ENCODE peak calls at places on chromosomes 3 and 15, in five cellular contexts. B is kidney, T is keratinocyte, P is A673, F is PC-9. M is an unnamed sample.

GRCh38 chr3:189720746-189721426 is 89.7 kb downstream of the TP63 start:
- DNase-seq in B (no peak), T (no peak), P (no peak), F (no peak), M (no peak)

GRCh38 chr15:52076889-52077781 is 35.4 kb downstream of the BCL2L10 start:
- DNase-seq in B (no peak), T (peak), P (no peak), F (no peak), M (no peak)

GRCh38 chr3:171261487-171261886 is 198.7 kb downstream of the TNIK start:
- DNase-seq in B (no peak), T (no peak), P (no peak), F (peak), M (no peak)

GRCh38 chr15:36880226-36880912 is 220.0 kb downstream of the MEIS2 start:
- DNase-seq in B (peak), T (no peak), P (no peak), F (no peak), M (no peak)

GRCh38 chr15:68278345-68279217 is 1.0 kb downstream of the FEM1B start:
- DNase-seq in B (no peak), T (no peak), P (peak), F (peak), M (peak)

GRCh38 chr15:36175781-36176211 is 403.6 kb upstream of the CDIN1 start:
- DNase-seq in B (no peak), T (no peak), P (no peak), F (no peak), M (no peak)

GRCh38 chr3:99645277-99646106 is 7.1 kb downstream of the COL8A1 start:
- DNase-seq in B (no peak), T (no peak), P (peak), F (no peak), M (no peak)

GRCh38 chr3:107496855-107497254 is 25.9 kb upstream of the BBX start:
- DNase-seq in B (no peak), T (no peak), P (no peak), F (no peak), M (no peak)

GRCh38 chr15:92714071-92714456 is 58.5 kb upstream of the FAM174B start:
- DNase-seq in B (no peak), T (peak), P (peak), F (peak), M (no peak)

GRCh38 chr15:52257734-52258062 is 37.9 kb downstream of the MYO5C start:
- DNase-seq in B (no peak), T (no peak), P (peak), F (peak), M (no peak)

GRCh38 chr3:58063424-58063823 is 55.2 kb downstream of the FLNB start:
- DNase-seq in B (no peak), T (no peak), P (peak), F (no peak), M (no peak)

GRCh38 chr3:12157026-12157425 is 1.7 kb downstream of the TIMP4 start:
- DNase-seq in B (no peak), T (no peak), P (no peak), F (no peak), M (no peak)

GRCh38 chr15:76209948-76210347 is 101.3 kb downstream of the ETFA start:
- DNase-seq in B (no peak), T (no peak), P (no peak), F (no peak), M (no peak)
- H3K4me3 ChIP-seq in B (no peak), T (no peak), P (no peak), F (no peak), M (no peak)

GRCh38 chr3:14451844-14452533 is 49.6 kb downstream of the SLC6A6 start:
- DNase-seq in B (peak), T (peak), P (peak), F (no peak), M (no peak)

GRCh38 chr3:14453368-14453710 is 50.9 kb downstream of the SLC6A6 start:
- DNase-seq in B (no peak), T (no peak), P (no peak), F (no peak), M (no peak)

GRCh38 chr3:14450922-14451606 is 48.7 kb downstream of the SLC6A6 start:
- DNase-seq in B (no peak), T (no peak), P (no peak), F (no peak), M (no peak)

GRCh38 chr3:14453841-14454630 is 51.6 kb downstream of the SLC6A6 start:
- DNase-seq in B (peak), T (no peak), P (no peak), F (no peak), M (no peak)

DNA sequence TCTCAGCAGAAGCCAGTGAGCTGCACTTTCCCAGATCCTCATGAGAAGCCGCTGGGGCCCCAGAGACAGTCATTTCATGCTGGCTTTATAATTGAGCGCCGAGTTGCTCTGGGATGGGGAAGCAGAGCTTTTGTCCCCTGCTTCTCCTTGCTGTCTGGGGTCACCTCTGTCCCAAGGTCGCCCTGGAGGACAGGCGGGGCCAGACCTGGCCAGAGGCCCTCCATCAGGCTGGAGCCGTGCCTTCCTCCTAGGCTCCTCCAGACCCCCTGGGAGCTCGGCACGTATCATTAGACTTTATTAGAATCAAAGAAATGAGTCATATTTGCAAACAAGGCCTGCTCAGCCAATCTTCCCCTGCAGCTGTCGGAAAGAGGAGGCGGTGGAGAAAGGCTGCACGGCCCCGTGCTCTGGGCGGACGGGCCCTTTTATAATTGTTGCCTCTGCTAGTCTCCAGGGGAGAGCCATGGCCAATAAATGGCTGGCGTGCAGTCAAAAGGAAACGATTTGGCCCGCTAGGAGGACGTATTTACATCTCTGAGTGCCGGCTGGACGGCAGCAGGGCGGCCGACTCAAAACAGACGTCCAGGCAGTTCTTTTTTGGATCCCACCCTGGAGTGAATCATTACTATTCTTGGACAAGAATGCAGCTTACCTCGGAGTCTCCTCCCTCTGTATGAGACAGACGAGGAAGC is 50.4 kb downstream of the SLC6A6 start:
- DNase-seq in B (peak), T (peak), P (peak), F (peak), M (peak)
- H3K27ac ChIP-seq in B (peak), T (peak), P (peak), F (peak), M (peak)

GRCh38 chr15:29021901-29022300 is 136.1 kb downstream of the APBA2 start:
- DNase-seq in B (no peak), T (no peak), P (no peak), F (no peak), M (no peak)

GRCh38 chr15:29014493-29014892 is 128.7 kb downstream of the APBA2 start:
- DNase-seq in B (no peak), T (no peak), P (no peak), F (no peak), M (no peak)

GRCh38 chr15:29018983-29019875 is 133.5 kb downstream of the APBA2 start:
- DNase-seq in B (no peak), T (no peak), P (no peak), F (no peak), M (no peak)

DNA sequence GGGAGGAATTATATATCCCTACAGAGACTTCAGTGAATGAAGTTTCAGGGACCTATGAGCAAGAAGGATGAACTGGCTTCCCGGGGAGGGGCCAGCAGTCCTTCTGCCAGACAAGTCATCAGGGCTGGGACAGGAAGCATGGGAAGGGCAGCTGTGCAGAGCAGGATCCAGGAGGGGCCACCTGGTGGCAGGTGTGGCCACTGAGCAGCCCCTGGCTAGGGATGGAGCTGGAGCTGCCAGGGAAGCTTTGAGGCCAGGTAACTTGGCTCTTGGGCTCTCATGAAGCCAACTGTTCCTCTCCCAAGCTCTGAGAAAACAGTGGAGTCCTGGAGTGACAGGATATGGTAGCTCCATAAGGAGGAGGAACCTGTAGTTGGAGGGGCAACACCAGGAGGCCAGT is 132.6 kb downstream of the APBA2 start:
- DNase-seq in B (no peak), T (no peak), P (no peak), F (no peak), M (peak)
- TF ChIP-seq CTCF in B (no peak), T (peak), P (no peak), F (no peak), M (no peak)

GRCh38 chr3:184337981-184338380 is 581 bp downstream of the FAM131A start:
- DNase-seq in B (no peak), T (no peak), P (no peak), F (no peak), M (no peak)

GRCh38 chr3:184336484-184337230 is 743 bp upstream of the FAM131A start:
- DNase-seq in B (no peak), T (no peak), P (peak), F (no peak), M (no peak)

GRCh38 chr3:184337315-184337714 is at the start of gene FAM131A:
- DNase-seq in B (no peak), T (no peak), P (no peak), F (no peak), M (peak)

GRCh38 chr3:184339016-184339415 is 1.6 kb downstream of the FAM131A start:
- DNase-seq in B (no peak), T (no peak), P (no peak), F (no peak), M (no peak)

DNA sequence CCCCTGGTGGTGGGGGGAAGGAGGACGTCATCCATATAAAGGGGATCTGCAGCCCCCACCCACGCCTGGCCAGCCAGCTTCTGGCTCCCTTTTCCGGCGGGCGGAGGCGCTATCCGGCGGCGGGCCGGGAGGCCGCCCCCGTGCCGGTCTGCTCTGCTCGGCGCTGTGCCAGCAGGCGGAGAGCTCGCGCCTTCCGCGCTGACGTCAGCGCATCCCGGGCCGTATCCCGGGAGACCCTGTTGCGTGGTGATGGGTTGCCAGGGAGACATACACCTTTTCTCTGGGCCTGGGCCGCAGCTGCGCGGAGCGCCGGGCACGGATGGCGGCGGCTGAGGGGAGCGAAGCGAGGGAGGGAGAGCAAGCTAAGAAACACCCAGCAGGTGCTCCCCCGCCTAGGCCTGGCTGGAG is 1.1 kb downstream of the FAM131A start:
- DNase-seq in B (peak), T (no peak), P (peak), F (no peak), M (peak)
- H3K4me3 ChIP-seq in B (peak), T (peak), P (no peak), F (no peak), M (peak)

DNA sequence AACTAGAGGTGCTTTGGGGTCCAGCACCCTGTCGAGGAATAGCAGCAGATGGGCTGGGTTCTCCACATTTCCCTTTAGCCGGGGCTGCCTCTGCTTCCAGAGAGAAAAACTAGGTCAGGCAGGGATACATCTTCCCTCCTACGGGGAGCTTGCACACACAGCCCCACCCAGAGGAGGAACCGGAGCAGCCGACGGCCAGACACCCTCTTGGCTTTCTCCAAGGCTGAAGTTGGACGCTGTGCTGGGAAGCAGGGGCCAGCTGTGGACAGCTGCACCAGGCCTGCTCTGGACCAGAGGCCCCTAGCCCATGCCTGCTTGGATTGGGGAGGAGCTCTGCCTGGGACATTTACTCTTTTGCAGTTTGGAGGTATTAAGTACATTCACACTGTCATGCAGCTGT is 44.7 kb upstream of the NR2C2 start:
- DNase-seq in B (no peak), T (no peak), P (no peak), F (no peak), M (no peak)
- H3K27ac ChIP-seq in B (no peak), T (no peak), P (no peak), F (no peak), M (peak)

DNA sequence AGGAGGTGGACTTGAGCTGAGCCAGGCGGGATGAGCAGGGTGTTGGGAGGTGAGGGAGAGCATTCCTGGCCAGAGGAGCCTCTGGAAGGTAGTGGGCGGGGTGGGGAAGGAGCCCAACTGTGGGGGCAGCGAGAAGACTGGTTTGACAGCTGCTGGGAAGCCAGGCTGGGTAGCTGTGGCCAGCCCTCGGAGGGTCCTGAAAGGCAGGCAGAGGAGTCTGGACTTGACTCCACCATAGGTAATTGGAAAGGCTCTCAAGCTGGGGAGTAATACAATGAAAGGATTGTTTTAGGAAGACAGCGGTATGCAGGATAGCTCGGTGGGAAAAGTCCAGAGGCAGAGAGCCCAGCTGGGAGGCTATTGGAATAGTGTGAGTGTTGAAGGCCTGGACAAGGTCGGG is 17.2 kb downstream of the EPHB3 start:
- DNase-seq in B (no peak), T (no peak), P (no peak), F (no peak), M (no peak)
- TF ChIP-seq CTCF in B (no peak), T (no peak), P (no peak), F (no peak), M (no peak)